ENCODE peak calls at places on chromosomes 6 and 20, in five cellular contexts. E is GM10248; T is CD4-positive, alpha-beta memory T cell; C is cardiac muscle cell; D is progenitor cell of endocrine pancreas. S is an unnamed sample.
A peak's percentile ranks its signal among the peaks of the same experiment; 100 is the strongest.

GRCh38 chr20:37564388-37565133 is 36.9 kb upstream of the BLCAP start:
- DNase-seq in E (peak; percentile 83), T (peak; percentile 9), C (peak; percentile 39), D (peak; percentile 67), S (peak; percentile 23)

GRCh38 chr6:56767435-56767834 is 124.7 kb upstream of the DST start:
- DNase-seq in E (no peak), T (no peak), C (no peak), D (no peak), S (no peak)

GRCh38 chr6:116611020-116611419 is 5.3 kb upstream of the RSPH4A start:
- DNase-seq in E (no peak), T (no peak), C (no peak), D (no peak), S (no peak)

GRCh38 chr6:157107571-157107914 is 215.8 kb downstream of the TMEM242 start:
- DNase-seq in E (no peak), T (no peak), C (no peak), D (no peak), S (no peak)

GRCh38 chr6:74048387-74048786 is 352.4 kb downstream of the CD109 start:
- DNase-seq in E (no peak), T (no peak), C (no peak), D (no peak), S (no peak)

GRCh38 chr6:107786709-107787588 is 37.2 kb downstream of the SCML4 start:
- DNase-seq in E (peak; percentile 41), T (peak; percentile 62), C (no peak), D (no peak), S (peak; percentile 60)

GRCh38 chr6:28336284-28337024 is 506 bp upstream of the ZSCAN31 start:
- DNase-seq in E (peak; percentile 31), T (peak; percentile 32), C (peak; percentile 58), D (no peak), S (peak; percentile 57)

GRCh38 chr6:43173496-43174262 is 2.6 kb downstream of the SRF start:
- DNase-seq in E (no peak), T (peak; percentile 34), C (no peak), D (no peak), S (no peak)

GRCh38 chr20:36491901-36492617 is 49.3 kb upstream of the MYL9 start:
- DNase-seq in E (peak; percentile 67), T (peak; percentile 66), C (peak; percentile 63), D (no peak), S (peak; percentile 75)

GRCh38 chr6:47977314-47977713 is 133.7 kb downstream of the PTCHD4 start:
- DNase-seq in E (no peak), T (no peak), C (no peak), D (no peak), S (no peak)

GRCh38 chr20:33635341-33635740 is 26.8 kb upstream of the C20orf144 start:
- DNase-seq in E (no peak), T (no peak), C (no peak), D (no peak), S (no peak)

GRCh38 chr20:31570021-31570463 is 35.0 kb upstream of the ID1 start:
- DNase-seq in E (no peak), T (no peak), C (no peak), D (no peak), S (no peak)

GRCh38 chr20:13424174-13424833 is 203.2 kb downstream of the ISM1 start:
- DNase-seq in E (no peak), T (no peak), C (no peak), D (no peak), S (no peak)

GRCh38 chr6:42140051-42140450 is 2.4 kb downstream of the C6orf132 start:
- DNase-seq in E (no peak), T (no peak), C (peak; percentile 13), D (no peak), S (no peak)

GRCh38 chr20:48538856-48539255 is 288.9 kb downstream of the PREX1 start:
- DNase-seq in E (no peak), T (no peak), C (no peak), D (no peak), S (no peak)

GRCh38 chr20:20520776-20521175 is 152.9 kb downstream of the INSM1 start:
- DNase-seq in E (no peak), T (no peak), C (peak; percentile 6), D (no peak), S (no peak)

S was measured in immature natural killer cell.